ENCODE peak calls at places on chromosomes 12 and 14, in six cellular contexts. L is C1 segment of cervical spinal cord; I is activated CD4-positive, CD25-positive, alpha-beta regulatory T cell treated with anti-CD3 and anti-CD28 coated beads, Interleukin-2, amount 50 U/mL, for 72 hours; D is WTC11; M is GM23248; W is NCI-H1092. Q is an unnamed sample.

GRCh38 chr14:37230551-37231194 is 32.9 kb downstream of the MIPOL1 start:
- DNase-seq in L (no peak), I (no peak), D (no peak), M (peak; percentile 87), W (peak; percentile 43), Q (peak; percentile 84)

GRCh38 chr12:70553391-70553859 is 83.8 kb downstream of the PTPRB start:
- DNase-seq in L (no peak), I (no peak), D (no peak), M (no peak), W (peak; percentile 2), Q (peak; percentile 39)

GRCh38 chr12:11718768-11719253 is 69.3 kb downstream of the ETV6 start:
- DNase-seq in L (no peak), I (no peak), D (no peak), M (peak; percentile 92), W (no peak), Q (peak; percentile 53)

GRCh38 chr12:119644930-119645329 is 23.0 kb upstream of the PRKAB1 start:
- DNase-seq in L (no peak), I (no peak), D (no peak), M (no peak), W (no peak), Q (no peak)

GRCh38 chr12:132827763-132828703 is 636 bp downstream of the GOLGA3 start:
- DNase-seq in L (no peak), I (peak; percentile 39), D (no peak), M (peak; percentile 88), W (no peak), Q (peak; percentile 85)

GRCh38 chr14:91307652-91308051 is 63.1 kb upstream of the GPR68 start:
- DNase-seq in L (no peak), I (no peak), D (no peak), M (no peak), W (no peak), Q (no peak)

GRCh38 chr14:83874662-83875061 is 1655.3 kb upstream of the FLRT2 start:
- DNase-seq in L (no peak), I (no peak), D (no peak), M (no peak), W (no peak), Q (no peak)

GRCh38 chr12:49342914-49343731 is 3.6 kb upstream of the DNAJC22 start:
- DNase-seq in L (no peak), I (no peak), D (no peak), M (peak; percentile 33), W (no peak), Q (no peak)

GRCh38 chr14:71403673-71404072 is 496.4 kb downstream of the PCNX1 start:
- DNase-seq in L (no peak), I (no peak), D (no peak), M (peak; percentile 33), W (no peak), Q (peak; percentile 49)